ENCODE peak calls at places on chromosomes 3 and 15, in five cellular contexts. One of them, this sample, is unnamed.

GRCh38 chr15:96428742-96429141 is 98.2 kb downstream of the NR2F2 start:
- DNase-seq in CD8-positive, alpha-beta memory T cell: no peak
- DNase-seq in NCI-H345: no peak
- DNase-seq in LoVo: peak
- DNase-seq in MV-4-11: no peak
- DNase-seq in this sample: no peak

GRCh38 chr3:79258479-79258878 is 509.3 kb downstream of the ROBO1 start:
- DNase-seq in NCI-H345: no peak
- DNase-seq in CD8-positive, alpha-beta memory T cell: no peak
- DNase-seq in LoVo: no peak
- DNase-seq in MV-4-11: no peak
- DNase-seq in this sample: no peak

GRCh38 chr15:54519577-54519976 is 541.3 kb downstream of the UNC13C start:
- DNase-seq in NCI-H345: no peak
- DNase-seq in LoVo: no peak
- DNase-seq in MV-4-11: peak
- DNase-seq in CD8-positive, alpha-beta memory T cell: no peak
- DNase-seq in this sample: no peak

GRCh38 chr15:22968356-22968755 is 11.8 kb downstream of the CYFIP1 start:
- DNase-seq in MV-4-11: no peak
- DNase-seq in NCI-H345: no peak
- DNase-seq in LoVo: no peak
- DNase-seq in CD8-positive, alpha-beta memory T cell: no peak
- DNase-seq in this sample: peak

GRCh38 chr3:67031986-67032385 is 33.9 kb downstream of the KBTBD8 start:
- DNase-seq in CD8-positive, alpha-beta memory T cell: no peak
- DNase-seq in LoVo: no peak
- DNase-seq in MV-4-11: no peak
- DNase-seq in NCI-H345: no peak
- DNase-seq in this sample: no peak

GRCh38 chr3:65112751-65113300 is 425.0 kb upstream of the ADAMTS9 start:
- DNase-seq in MV-4-11: no peak
- DNase-seq in LoVo: no peak
- DNase-seq in CD8-positive, alpha-beta memory T cell: no peak
- DNase-seq in NCI-H345: no peak
- DNase-seq in this sample: no peak

GRCh38 chr15:99708563-99708962 is 24.7 kb downstream of the LYSMD4 start:
- DNase-seq in MV-4-11: peak
- DNase-seq in LoVo: peak
- DNase-seq in CD8-positive, alpha-beta memory T cell: no peak
- DNase-seq in NCI-H345: no peak
- DNase-seq in this sample: peak

GRCh38 chr3:2392981-2393380 is 294.3 kb downstream of the CNTN4 start:
- DNase-seq in LoVo: no peak
- DNase-seq in MV-4-11: no peak
- DNase-seq in CD8-positive, alpha-beta memory T cell: no peak
- DNase-seq in NCI-H345: no peak
- DNase-seq in this sample: no peak

GRCh38 chr3:189563841-189564563 is 67.2 kb upstream of the TP63 start:
- DNase-seq in CD8-positive, alpha-beta memory T cell: no peak
- DNase-seq in MV-4-11: peak
- DNase-seq in LoVo: peak
- DNase-seq in NCI-H345: no peak
- DNase-seq in this sample: no peak

GRCh38 chr3:163890661-163891060 is 1187.6 kb downstream of the SI start:
- DNase-seq in NCI-H345: no peak
- DNase-seq in LoVo: no peak
- DNase-seq in MV-4-11: no peak
- DNase-seq in CD8-positive, alpha-beta memory T cell: no peak
- DNase-seq in this sample: no peak

GRCh38 chr3:170037463-170038433 is at the start of gene GPR160:
- DNase-seq in LoVo: peak
- DNase-seq in CD8-positive, alpha-beta memory T cell: peak
- DNase-seq in MV-4-11: peak
- DNase-seq in NCI-H345: peak
- DNase-seq in this sample: peak

GRCh38 chr3:165855581-165855980 is 18.4 kb upstream of the BCHE start:
- DNase-seq in NCI-H345: no peak
- DNase-seq in LoVo: no peak
- DNase-seq in CD8-positive, alpha-beta memory T cell: no peak
- DNase-seq in MV-4-11: no peak
- DNase-seq in this sample: no peak

GRCh38 chr3:171160326-171160725 is 133.8 kb upstream of the SLC2A2 start:
- DNase-seq in MV-4-11: peak
- DNase-seq in NCI-H345: no peak
- DNase-seq in LoVo: no peak
- DNase-seq in CD8-positive, alpha-beta memory T cell: no peak
- DNase-seq in this sample: no peak

GRCh38 chr3:96175500-96175899 is 638.9 kb upstream of the EPHA6 start:
- DNase-seq in LoVo: no peak
- DNase-seq in MV-4-11: no peak
- DNase-seq in CD8-positive, alpha-beta memory T cell: no peak
- DNase-seq in NCI-H345: no peak
- DNase-seq in this sample: no peak

GRCh38 chr15:40110866-40111550 is 2.3 kb upstream of the BMF start:
- DNase-seq in MV-4-11: no peak
- DNase-seq in NCI-H345: no peak
- DNase-seq in LoVo: no peak
- DNase-seq in CD8-positive, alpha-beta memory T cell: no peak
- DNase-seq in this sample: no peak

GRCh38 chr15:91116379-91117067 is 16.5 kb downstream of the SV2B start:
- DNase-seq in LoVo: no peak
- DNase-seq in NCI-H345: peak
- DNase-seq in CD8-positive, alpha-beta memory T cell: no peak
- DNase-seq in MV-4-11: peak
- DNase-seq in this sample: no peak

GRCh38 chr15:47431501-47431900 is 285.8 kb upstream of the SEMA6D start:
- DNase-seq in CD8-positive, alpha-beta memory T cell: no peak
- DNase-seq in MV-4-11: no peak
- DNase-seq in LoVo: no peak
- DNase-seq in NCI-H345: no peak
- DNase-seq in this sample: no peak

GRCh38 chr15:64503197-64503596 is 42.8 kb downstream of the ZNF609 start:
- DNase-seq in LoVo: no peak
- DNase-seq in NCI-H345: no peak
- DNase-seq in CD8-positive, alpha-beta memory T cell: peak
- DNase-seq in MV-4-11: peak
- DNase-seq in this sample: no peak

GRCh38 chr3:79016587-79017380 is 751.0 kb downstream of the ROBO1 start:
- DNase-seq in LoVo: no peak
- DNase-seq in NCI-H345: no peak
- DNase-seq in MV-4-11: peak
- DNase-seq in CD8-positive, alpha-beta memory T cell: no peak
- DNase-seq in this sample: no peak

GRCh38 chr3:108054935-108055334 is 35.9 kb downstream of the CD47 start:
- DNase-seq in MV-4-11: no peak
- DNase-seq in CD8-positive, alpha-beta memory T cell: no peak
- DNase-seq in LoVo: no peak
- DNase-seq in NCI-H345: no peak
- DNase-seq in this sample: no peak

GRCh38 chr3:159726231-159726964 is 262.2 kb upstream of the IL12A start:
- DNase-seq in MV-4-11: no peak
- DNase-seq in CD8-positive, alpha-beta memory T cell: no peak
- DNase-seq in NCI-H345: no peak
- DNase-seq in LoVo: peak
- DNase-seq in this sample: no peak

GRCh38 chr3:15797600-15798303 is at the start of gene ANKRD28:
- DNase-seq in LoVo: peak
- DNase-seq in CD8-positive, alpha-beta memory T cell: no peak
- DNase-seq in MV-4-11: peak
- DNase-seq in NCI-H345: no peak
- DNase-seq in this sample: no peak

GRCh38 chr3:24160424-24160823 is 215.3 kb downstream of the NR1D2 start:
- DNase-seq in CD8-positive, alpha-beta memory T cell: no peak
- DNase-seq in MV-4-11: no peak
- DNase-seq in LoVo: no peak
- DNase-seq in NCI-H345: no peak
- DNase-seq in this sample: no peak

GRCh38 chr15:63135804-63136203 is 14.1 kb downstream of the LACTB start:
- DNase-seq in CD8-positive, alpha-beta memory T cell: no peak
- DNase-seq in LoVo: peak
- DNase-seq in MV-4-11: peak
- DNase-seq in NCI-H345: no peak
- DNase-seq in this sample: no peak

GRCh38 chr3:173912126-173912525 is 514.6 kb downstream of the NLGN1 start:
- DNase-seq in MV-4-11: no peak
- DNase-seq in NCI-H345: no peak
- DNase-seq in CD8-positive, alpha-beta memory T cell: no peak
- DNase-seq in LoVo: no peak
- DNase-seq in this sample: no peak

GRCh38 chr3:169579086-169579485 is 84.4 kb downstream of the MECOM start:
- DNase-seq in NCI-H345: no peak
- DNase-seq in CD8-positive, alpha-beta memory T cell: no peak
- DNase-seq in MV-4-11: no peak
- DNase-seq in LoVo: no peak
- DNase-seq in this sample: no peak

GRCh38 chr3:194265505-194265892 is 85.6 kb downstream of the CPN2 start:
- DNase-seq in MV-4-11: no peak
- DNase-seq in LoVo: no peak
- DNase-seq in CD8-positive, alpha-beta memory T cell: no peak
- DNase-seq in NCI-H345: no peak
- DNase-seq in this sample: peak

GRCh38 chr3:153756816-153757215 is 364.4 kb upstream of the ARHGEF26 start:
- DNase-seq in CD8-positive, alpha-beta memory T cell: no peak
- DNase-seq in LoVo: no peak
- DNase-seq in NCI-H345: no peak
- DNase-seq in MV-4-11: no peak
- DNase-seq in this sample: no peak

GRCh38 chr3:194095464-194095863 is 40.5 kb upstream of the HES1 start:
- DNase-seq in MV-4-11: no peak
- DNase-seq in NCI-H345: peak
- DNase-seq in LoVo: no peak
- DNase-seq in CD8-positive, alpha-beta memory T cell: no peak
- DNase-seq in this sample: peak